ENCODE peak calls at places on chromosome 15, in four cellular contexts. One of them, this sample, is unnamed.

GRCh38 chr15:62415498-62415897 is 250.4 kb upstream of the C2CD4B start:
- DNase-seq in KG1: no peak
- DNase-seq in left lung: no peak
- DNase-seq in iPS DF 6.9: no peak
- DNase-seq in this sample: no peak

GRCh38 chr15:87269566-87269965 is 987.0 kb downstream of the NTRK3 start:
- DNase-seq in KG1: no peak
- DNase-seq in left lung: no peak
- DNase-seq in iPS DF 6.9: no peak
- DNase-seq in this sample: no peak

GRCh38 chr15:92205255-92205739 is 188.4 kb upstream of the ST8SIA2 start:
- DNase-seq in KG1: no peak
- DNase-seq in left lung: no peak
- DNase-seq in iPS DF 6.9: peak
- DNase-seq in this sample: peak

GRCh38 chr15:74545776-74546656 is 5.0 kb downstream of the ARID3B start:
- DNase-seq in KG1: peak
- DNase-seq in left lung: peak
- DNase-seq in iPS DF 6.9: no peak
- DNase-seq in this sample: peak

GRCh38 chr15:99432271-99433025 is 133.3 kb upstream of the MEF2A start:
- DNase-seq in KG1: no peak
- DNase-seq in left lung: peak
- DNase-seq in iPS DF 6.9: no peak
- DNase-seq in this sample: no peak

GRCh38 chr15:76153241-76154197 is 93.7 kb downstream of the TMEM266 start:
- DNase-seq in KG1: no peak
- DNase-seq in left lung: no peak
- DNase-seq in iPS DF 6.9: no peak
- DNase-seq in this sample: no peak

GRCh38 chr15:65300924-65301441 is 3.5 kb upstream of the RNU5B-1 start:
- DNase-seq in KG1: no peak
- DNase-seq in left lung: no peak
- DNase-seq in iPS DF 6.9: no peak
- DNase-seq in this sample: peak

GRCh38 chr15:49627407-49627877 is 6.6 kb downstream of the DTWD1 start:
- DNase-seq in KG1: no peak
- DNase-seq in left lung: no peak
- DNase-seq in iPS DF 6.9: no peak
- DNase-seq in this sample: no peak

GRCh38 chr15:67433495-67434099 is 87.3 kb upstream of the C15orf61 start:
- DNase-seq in KG1: no peak
- DNase-seq in left lung: no peak
- DNase-seq in iPS DF 6.9: peak
- DNase-seq in this sample: peak

GRCh38 chr15:63407612-63408011 is 26.0 kb upstream of the CA12 start:
- DNase-seq in KG1: no peak
- DNase-seq in left lung: no peak
- DNase-seq in iPS DF 6.9: no peak
- DNase-seq in this sample: peak

GRCh38 chr15:74656935-74657535 is 38.8 kb downstream of the EDC3 start:
- DNase-seq in KG1: no peak
- DNase-seq in left lung: no peak
- DNase-seq in iPS DF 6.9: no peak
- DNase-seq in this sample: no peak

GRCh38 chr15:39455502-39455991 is 125.3 kb upstream of the THBS1 start:
- DNase-seq in KG1: no peak
- DNase-seq in left lung: no peak
- DNase-seq in iPS DF 6.9: no peak
- DNase-seq in this sample: no peak